ENCODE peak calls at places on chromosome 1, in five cellular contexts. S is stomach, C is ovary, Q is K562, X is A549. M is an unnamed sample.

GRCh38 chr1:41954533-41954944 is 35.8 kb upstream of the HIVEP3 start:
- DNase-seq in C (no peak), Q (no peak), S (no peak), X (no peak), M (no peak)

GRCh38 chr1:66575739-66576138 is 41.8 kb downstream of the SGIP1 start:
- DNase-seq in X (no peak), C (peak; percentile 29), Q (no peak), S (no peak), M (no peak)

GRCh38 chr1:232992227-232992626 is 41.8 kb downstream of the NTPCR start:
- DNase-seq in X (no peak), S (no peak), C (no peak), Q (no peak), M (peak; percentile 44)

GRCh38 chr1:244451951-244452795 is 464 bp upstream of the ADSS2 start:
- DNase-seq in Q (peak; percentile 99), S (peak; percentile 99), X (peak; percentile 99), C (peak; percentile 99), M (peak; percentile 99)

GRCh38 chr1:183022202-183023145 is 746 bp upstream of the LAMC1 start:
- DNase-seq in C (peak; percentile 93), S (peak; percentile 82), X (peak; percentile 90), Q (peak; percentile 34), M (peak; percentile 92)

GRCh38 chr1:64516803-64517568 is 47.1 kb downstream of the CACHD1 start:
- DNase-seq in X (no peak), C (no peak), S (no peak), Q (no peak), M (no peak)

GRCh38 chr1:41313661-41314131 is 47.5 kb upstream of the FOXO6 start:
- DNase-seq in X (peak; percentile 20), C (no peak), S (no peak), Q (peak; percentile 73), M (no peak)

GRCh38 chr1:58755468-58755872 is 28.4 kb downstream of the JUN start:
- DNase-seq in C (peak; percentile 68), S (peak; percentile 38), X (peak; percentile 76), Q (no peak), M (peak; percentile 69)

GRCh38 chr1:40592107-40592773 is 60.8 kb downstream of the ZNF684 start:
- DNase-seq in S (no peak), X (peak; percentile 50), Q (no peak), C (no peak), M (no peak)

GRCh38 chr1:3692593-3692992 is 40.3 kb downstream of the TP73 start:
- DNase-seq in C (no peak), Q (no peak), X (no peak), S (no peak), M (no peak)

GRCh38 chr1:228158151-228158571 is 7.4 kb upstream of the IBA57 start:
- DNase-seq in X (no peak), Q (no peak), S (no peak), C (no peak), M (no peak)

GRCh38 chr1:183989078-183989577 is 48.4 kb downstream of the COLGALT2 start:
- DNase-seq in S (no peak), C (no peak), X (no peak), Q (peak; percentile 62), M (no peak)

GRCh38 chr1:62687421-62687902 is 724 bp downstream of the DOCK7 start:
- DNase-seq in S (peak; percentile 29), X (peak; percentile 40), Q (peak; percentile 49), C (peak; percentile 25), M (no peak)

GRCh38 chr1:214902636-214903320 is 179.8 kb upstream of the KCNK2 start:
- DNase-seq in S (no peak), X (no peak), C (no peak), Q (no peak), M (no peak)

DNA sequence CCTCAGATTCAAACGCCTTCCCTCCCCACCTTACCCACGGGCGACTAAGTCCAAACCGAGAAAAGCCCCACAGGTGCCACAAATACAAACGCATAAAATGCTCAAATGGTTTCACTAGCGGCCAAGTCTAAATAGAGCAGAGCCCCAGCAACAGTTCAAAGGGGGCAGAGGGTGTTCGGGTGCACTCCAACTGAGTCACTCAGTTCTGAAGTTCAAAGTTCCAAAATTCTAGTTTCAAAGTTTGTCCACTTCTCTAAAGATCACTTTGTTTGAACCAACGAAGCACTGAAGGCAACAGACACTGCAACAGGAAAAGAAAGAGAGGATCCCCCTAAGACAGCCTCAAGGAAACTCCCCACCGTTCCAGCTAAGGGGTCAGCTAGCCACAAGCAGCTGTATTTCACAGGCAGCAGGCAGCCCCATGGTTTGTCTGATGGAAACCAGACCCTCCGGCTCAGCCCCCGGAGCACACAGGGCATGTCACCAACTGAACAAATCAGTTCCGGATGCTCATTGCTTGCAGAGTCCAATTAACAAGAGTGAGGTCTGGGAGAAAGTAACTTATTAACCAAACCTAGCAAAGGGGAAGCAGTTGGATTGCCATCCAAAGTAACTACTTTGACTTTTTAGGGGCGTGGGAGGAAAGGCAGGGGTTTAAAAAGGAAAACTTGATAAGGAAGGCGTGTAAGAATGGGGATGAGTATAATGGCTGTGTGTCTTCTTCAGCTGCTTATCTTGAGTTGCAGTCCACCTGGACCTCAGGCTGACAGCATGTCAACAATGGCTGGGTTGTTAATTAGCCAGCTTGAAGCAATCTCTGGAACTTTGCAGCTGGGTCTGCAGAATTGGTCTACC is 1423.9 kb upstream of the PRMT6 start:
- DNase-seq in X (no peak), C (no peak), S (no peak), Q (no peak), M (no peak)
- TF ChIP-seq EP300 in X (no peak), C (no peak), S (no peak), Q (no peak), M (no peak)

GRCh38 chr1:201397675-201398074 is 1.4 kb downstream of the LAD1 start:
- DNase-seq in X (peak; percentile 19), Q (no peak), C (no peak), S (peak; percentile 46), M (no peak)

GRCh38 chr1:201396859-201397464 is 2.2 kb downstream of the LAD1 start:
- DNase-seq in X (peak; percentile 86), S (peak; percentile 87), Q (no peak), C (no peak), M (no peak)

GRCh38 chr1:201395936-201396335 is 3.2 kb downstream of the LAD1 start:
- DNase-seq in S (no peak), Q (no peak), X (no peak), C (no peak), M (no peak)

GRCh38 chr1:201391651-201392511 is 7.2 kb downstream of the LAD1 start:
- DNase-seq in S (no peak), Q (no peak), C (no peak), X (no peak), M (no peak)

DNA sequence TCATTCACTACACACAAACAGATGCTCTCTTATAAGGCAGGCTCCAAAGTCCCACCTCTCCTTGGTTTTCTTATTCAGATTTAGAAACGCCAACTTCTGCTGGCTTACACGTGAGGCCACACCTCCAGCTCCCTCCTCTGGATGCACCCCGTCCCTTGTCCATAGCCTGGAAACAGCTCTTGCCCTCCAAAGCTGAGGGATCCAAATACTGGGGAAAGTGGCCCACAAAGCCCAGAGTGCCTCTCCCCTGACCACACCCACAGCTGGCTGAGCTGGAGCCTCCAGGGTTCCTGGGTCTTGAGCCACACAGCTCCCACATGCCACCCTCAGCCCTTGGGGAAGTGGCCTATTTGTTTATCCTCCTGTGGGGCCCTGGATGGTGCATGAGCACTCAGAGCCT is 4.5 kb downstream of the LAD1 start:
- DNase-seq in Q (no peak), S (no peak), C (no peak), X (no peak), M (no peak)
- H3K4me1 ChIP-seq in Q (no peaks in the 10 kb centered on the region), S (peaks cover 37% of the 10 kb centered on the region), C (peaks cover 2% of the 10 kb centered on the region), X (peaks cover 58% of the 10 kb centered on the region), M (peaks cover 54% of the 10 kb centered on the region)

DNA sequence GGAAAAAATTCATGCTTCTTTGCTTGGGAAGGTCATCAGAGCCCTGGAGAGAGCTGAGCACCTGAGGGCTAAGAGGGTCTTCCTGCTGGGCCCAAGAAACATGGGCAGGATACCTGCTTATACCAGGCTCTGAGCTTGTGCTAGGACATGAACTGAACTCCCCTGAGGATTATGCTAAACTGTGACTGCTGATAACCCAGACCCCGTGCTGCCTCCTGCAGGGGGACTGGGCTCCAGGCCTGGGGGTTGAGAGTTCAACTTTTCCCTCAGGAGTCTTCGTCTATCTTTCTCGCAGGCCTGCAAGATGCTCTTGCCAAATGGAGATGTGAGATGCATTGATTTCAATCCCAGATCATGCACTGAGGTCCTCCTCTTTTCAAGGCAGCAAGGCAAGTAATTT is 368.5 kb downstream of the HHAT start:
- DNase-seq in Q (no peak), C (no peak), X (no peak), S (no peak), M (no peak)
- TF ChIP-seq CTCF in Q (no peak), C (no peak), X (no peak), S (no peak), M (no peak)

GRCh38 chr1:226602186-226603029 is 53.8 kb downstream of the STUM start:
- DNase-seq in S (no peak), X (no peak), C (peak; percentile 59), Q (no peak), M (peak; percentile 89)
- TF ChIP-seq EP300 in S (peak; percentile 48), X (no peak), C (peak; percentile 89), Q (no peak), M (no peak)

GRCh38 chr1:175600721-175601440 is 142.5 kb downstream of the TNR start:
- DNase-seq in S (no peak), X (no peak), Q (no peak), C (no peak), M (no peak)

GRCh38 chr1:175599212-175599681 is 144.1 kb downstream of the TNR start:
- DNase-seq in S (no peak), X (no peak), Q (no peak), C (no peak), M (no peak)

GRCh38 chr1:175597969-175598765 is 145.2 kb downstream of the TNR start:
- DNase-seq in C (no peak), Q (no peak), X (no peak), S (no peak), M (no peak)

GRCh38 chr1:175604598-175604997 is 138.8 kb downstream of the TNR start:
- DNase-seq in C (no peak), S (no peak), X (no peak), Q (no peak), M (no peak)

DNA sequence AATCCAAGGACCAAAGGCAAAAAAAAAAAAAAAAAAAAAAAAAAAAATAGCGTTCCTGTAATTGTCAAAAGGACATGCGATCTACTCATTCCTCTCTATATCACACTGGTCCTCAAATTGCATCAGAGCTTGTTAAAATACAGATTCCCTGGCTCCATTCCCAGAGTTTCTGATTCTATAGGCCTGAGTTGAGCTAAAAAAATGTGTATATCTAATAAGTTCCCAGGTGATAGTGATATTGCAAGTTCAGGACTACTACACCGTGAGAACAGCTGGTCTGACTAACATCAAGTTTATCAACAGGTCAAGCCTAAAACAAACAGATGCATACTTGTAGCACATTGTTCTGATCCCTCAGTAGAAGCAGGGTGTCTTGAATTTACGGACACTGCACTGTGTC is 141.2 kb downstream of the TNR start:
- DNase-seq in Q (no peak), C (no peak), X (no peak), S (no peak), M (no peak)
- H3K4me1 ChIP-seq in Q (no peaks in the 10 kb centered on the region), C (no peaks in the 10 kb centered on the region), X (no peaks in the 10 kb centered on the region), S (peaks cover 4% of the 10 kb centered on the region), M (peaks cover 5% of the 10 kb centered on the region)

DNA sequence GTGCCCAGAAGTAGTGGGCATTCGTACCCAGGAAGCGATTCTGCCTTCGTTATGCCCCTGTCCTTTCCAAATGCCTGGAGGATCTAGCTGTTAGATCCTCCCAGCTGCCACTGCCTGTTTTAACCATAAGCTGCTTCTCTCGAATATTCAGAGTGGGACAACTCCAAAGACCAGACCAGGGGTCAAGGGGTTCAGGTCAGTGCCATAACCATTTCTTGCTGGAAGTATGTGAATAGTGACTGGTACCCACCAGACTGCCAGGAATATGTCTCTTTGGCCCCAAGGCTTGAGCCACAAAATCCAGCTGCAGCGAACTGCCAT is 914 bp upstream of the MTF1 start:
- DNase-seq in X (no peak), Q (no peak), S (no peak), C (no peak), M (no peak)
- TF ChIP-seq CTCF in X (no peak), Q (no peak), S (no peak), C (no peak), M (no peak)

M was measured in suprapubic skin.